ENCODE peak calls at places on chromosomes 5 and 9, in eight cellular contexts. One of them, this sample, is unnamed. For H3K27me3, the result is how much of the 10 kb centered on the place peaks cover.

GRCh38 chr5:14471557-14471956 is 110.0 kb upstream of the OTULINL start:
- DNase-seq in testis: no peak
- DNase-seq in pancreas: no peak
- DNase-seq in H7: no peak
- DNase-seq in bronchial epithelial cell: no peak
- DNase-seq in mammary epithelial cell: no peak
- DNase-seq in Peyer's patch: no peak
- DNase-seq in spleen: no peak
- DNase-seq in this sample: no peak

GRCh38 chr5:142145106-142145900 is 36.7 kb downstream of the NDFIP1 start:
- DNase-seq in testis: peak
- DNase-seq in pancreas: no peak
- DNase-seq in H7: peak
- DNase-seq in bronchial epithelial cell: peak
- DNase-seq in mammary epithelial cell: peak
- DNase-seq in Peyer's patch: peak
- DNase-seq in spleen: no peak
- DNase-seq in this sample: peak

GRCh38 chr5:138650196-138650595 is 75.0 kb upstream of the HSPA9 start:
- DNase-seq in testis: no peak
- DNase-seq in pancreas: no peak
- DNase-seq in H7: no peak
- DNase-seq in bronchial epithelial cell: no peak
- DNase-seq in mammary epithelial cell: no peak
- DNase-seq in Peyer's patch: no peak
- DNase-seq in spleen: no peak
- DNase-seq in this sample: no peak

GRCh38 chr5:18553269-18553668 is 919.0 kb downstream of the TAF11L14 start:
- DNase-seq in testis: no peak
- DNase-seq in pancreas: no peak
- DNase-seq in H7: no peak
- DNase-seq in bronchial epithelial cell: peak
- DNase-seq in mammary epithelial cell: peak
- DNase-seq in Peyer's patch: no peak
- DNase-seq in spleen: no peak
- DNase-seq in this sample: no peak

GRCh38 chr5:33441241-33441844 is 578 bp downstream of the TARS1 start:
- DNase-seq in testis: peak
- DNase-seq in pancreas: no peak
- DNase-seq in H7: no peak
- DNase-seq in bronchial epithelial cell: peak
- DNase-seq in mammary epithelial cell: no peak
- DNase-seq in Peyer's patch: peak
- DNase-seq in spleen: no peak
- DNase-seq in this sample: no peak

GRCh38 chr9:38641985-38642864 is 21.8 kb upstream of the ANKRD18A start:
- DNase-seq in testis: peak
- DNase-seq in pancreas: no peak
- DNase-seq in H7: peak
- DNase-seq in bronchial epithelial cell: peak
- DNase-seq in mammary epithelial cell: peak
- DNase-seq in Peyer's patch: no peak
- DNase-seq in spleen: no peak
- DNase-seq in this sample: no peak

GRCh38 chr9:88974641-88975040 is 16.6 kb upstream of the S1PR3 start:
- DNase-seq in testis: peak
- DNase-seq in pancreas: no peak
- DNase-seq in H7: no peak
- DNase-seq in bronchial epithelial cell: no peak
- DNase-seq in mammary epithelial cell: no peak
- DNase-seq in Peyer's patch: no peak
- DNase-seq in spleen: no peak
- DNase-seq in this sample: no peak

GRCh38 chr9:9612270-9612669 is 1000.5 kb downstream of the PTPRD start:
- DNase-seq in testis: no peak
- DNase-seq in pancreas: no peak
- DNase-seq in H7: no peak
- DNase-seq in bronchial epithelial cell: no peak
- DNase-seq in mammary epithelial cell: no peak
- DNase-seq in Peyer's patch: peak
- DNase-seq in spleen: no peak
- DNase-seq in this sample: no peak

GRCh38 chr5:22835630-22836029 is 17.5 kb downstream of the CDH12 start:
- DNase-seq in testis: no peak
- DNase-seq in pancreas: no peak
- DNase-seq in H7: no peak
- DNase-seq in bronchial epithelial cell: peak
- DNase-seq in mammary epithelial cell: no peak
- DNase-seq in Peyer's patch: no peak
- DNase-seq in spleen: no peak
- DNase-seq in this sample: no peak

GRCh38 chr9:113578279-113578865 is 114.8 kb downstream of the RGS3 start:
- DNase-seq in testis: no peak
- DNase-seq in pancreas: peak
- DNase-seq in H7: no peak
- DNase-seq in bronchial epithelial cell: peak
- DNase-seq in mammary epithelial cell: no peak
- DNase-seq in Peyer's patch: no peak
- DNase-seq in spleen: peak
- DNase-seq in this sample: no peak

GRCh38 chr9:129814432-129815223 is 9.3 kb downstream of the TOR1A start:
- DNase-seq in testis: no peak
- DNase-seq in pancreas: no peak
- DNase-seq in H7: no peak
- DNase-seq in bronchial epithelial cell: no peak
- DNase-seq in mammary epithelial cell: no peak
- DNase-seq in Peyer's patch: no peak
- DNase-seq in spleen: no peak
- DNase-seq in this sample: no peak
- H3K27me3 ChIP-seq in testis: under half
- H3K27me3 ChIP-seq in pancreas: under half
- H3K27me3 ChIP-seq in H7: under half
- H3K27me3 ChIP-seq in bronchial epithelial cell: under half
- H3K27me3 ChIP-seq in mammary epithelial cell: under half
- H3K27me3 ChIP-seq in Peyer's patch: under half
- H3K27me3 ChIP-seq in spleen: under half
- H3K27me3 ChIP-seq in this sample: under half

DNA sequence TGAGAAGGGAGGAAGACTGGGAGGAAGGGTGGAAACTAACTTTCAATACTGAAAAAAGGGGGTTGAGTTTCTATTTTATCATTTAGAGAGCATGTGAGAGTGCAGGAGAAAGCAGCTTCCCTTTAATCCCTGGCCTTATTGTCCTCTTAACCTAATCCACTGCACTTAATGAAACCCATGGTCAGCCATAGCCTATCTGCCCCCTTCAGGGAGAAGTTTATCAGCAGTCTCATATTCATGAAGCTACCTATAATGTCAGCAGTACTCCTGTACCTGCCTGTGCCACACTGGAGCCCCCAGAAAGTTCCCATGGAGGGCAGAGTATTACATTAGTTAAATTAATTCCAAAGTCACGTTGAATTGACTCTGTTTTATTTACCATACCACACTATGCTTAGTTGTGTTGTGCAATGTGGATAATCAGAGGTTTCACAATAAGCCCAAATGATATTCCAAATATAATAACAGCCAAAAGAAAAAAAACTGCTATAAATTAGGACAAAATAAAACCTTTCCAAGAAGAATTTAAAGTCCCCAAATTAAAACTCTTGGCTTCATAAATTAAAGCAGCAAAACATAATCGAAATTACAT is 62.9 kb downstream of the MUSK start:
- DNase-seq in testis: no peak
- DNase-seq in pancreas: no peak
- DNase-seq in H7: no peak
- DNase-seq in bronchial epithelial cell: no peak
- DNase-seq in mammary epithelial cell: no peak
- DNase-seq in Peyer's patch: no peak
- DNase-seq in spleen: no peak
- DNase-seq in this sample: no peak
- H3K27me3 ChIP-seq in testis: under half
- H3K27me3 ChIP-seq in pancreas: under half
- H3K27me3 ChIP-seq in H7: under half
- H3K27me3 ChIP-seq in bronchial epithelial cell: under half
- H3K27me3 ChIP-seq in mammary epithelial cell: under half
- H3K27me3 ChIP-seq in Peyer's patch: under half
- H3K27me3 ChIP-seq in spleen: under half
- H3K27me3 ChIP-seq in this sample: under half

DNA sequence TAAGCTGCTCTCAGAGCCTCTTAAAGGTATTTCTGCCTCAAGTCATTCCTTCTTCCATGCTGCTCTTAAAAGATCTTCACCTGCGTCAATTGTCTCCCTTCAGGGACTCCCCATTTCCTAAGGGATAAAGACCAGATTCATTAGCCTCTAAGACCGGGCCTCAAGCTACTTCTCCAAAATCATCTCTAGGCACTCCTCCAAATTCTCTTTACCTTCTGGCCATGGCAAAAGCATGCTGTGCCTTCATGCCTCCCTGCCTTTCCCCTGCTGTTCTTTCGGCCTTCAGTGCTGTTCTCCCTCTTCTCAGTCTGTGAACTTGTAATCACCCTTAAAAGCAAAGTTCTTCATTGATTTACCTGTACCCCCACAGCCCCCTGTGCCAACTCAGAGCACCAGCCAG is 4.4 kb downstream of the TMOD1 start:
- DNase-seq in testis: no peak
- DNase-seq in pancreas: no peak
- DNase-seq in H7: no peak
- DNase-seq in bronchial epithelial cell: no peak
- DNase-seq in mammary epithelial cell: no peak
- DNase-seq in Peyer's patch: no peak
- DNase-seq in spleen: no peak
- DNase-seq in this sample: no peak
- H3K27me3 ChIP-seq in testis: under half
- H3K27me3 ChIP-seq in pancreas: under half
- H3K27me3 ChIP-seq in H7: under half
- H3K27me3 ChIP-seq in bronchial epithelial cell: under half
- H3K27me3 ChIP-seq in mammary epithelial cell: under half
- H3K27me3 ChIP-seq in Peyer's patch: under half
- H3K27me3 ChIP-seq in spleen: under half
- H3K27me3 ChIP-seq in this sample: under half

GRCh38 chr9:134612309-134612708 is 29.3 kb upstream of the COL5A1 start:
- DNase-seq in testis: no peak
- DNase-seq in pancreas: no peak
- DNase-seq in H7: no peak
- DNase-seq in bronchial epithelial cell: no peak
- DNase-seq in mammary epithelial cell: no peak
- DNase-seq in Peyer's patch: no peak
- DNase-seq in spleen: no peak
- DNase-seq in this sample: no peak
- H3K27me3 ChIP-seq in testis: under half
- H3K27me3 ChIP-seq in pancreas: under half
- H3K27me3 ChIP-seq in H7: under half
- H3K27me3 ChIP-seq in bronchial epithelial cell: under half
- H3K27me3 ChIP-seq in mammary epithelial cell: under half
- H3K27me3 ChIP-seq in Peyer's patch: under half
- H3K27me3 ChIP-seq in spleen: under half
- H3K27me3 ChIP-seq in this sample: under half

GRCh38 chr5:174733836-174734235 is 9.5 kb downstream of the MSX2 start:
- DNase-seq in testis: no peak
- DNase-seq in pancreas: no peak
- DNase-seq in H7: no peak
- DNase-seq in bronchial epithelial cell: no peak
- DNase-seq in mammary epithelial cell: no peak
- DNase-seq in Peyer's patch: no peak
- DNase-seq in spleen: no peak
- DNase-seq in this sample: no peak

GRCh38 chr5:174731214-174732039 is 7.0 kb downstream of the MSX2 start:
- DNase-seq in testis: no peak
- DNase-seq in pancreas: no peak
- DNase-seq in H7: peak
- DNase-seq in bronchial epithelial cell: no peak
- DNase-seq in mammary epithelial cell: no peak
- DNase-seq in Peyer's patch: no peak
- DNase-seq in spleen: no peak
- DNase-seq in this sample: no peak

GRCh38 chr5:174733091-174733690 is 8.8 kb downstream of the MSX2 start:
- DNase-seq in testis: no peak
- DNase-seq in pancreas: no peak
- DNase-seq in H7: peak
- DNase-seq in bronchial epithelial cell: no peak
- DNase-seq in mammary epithelial cell: no peak
- DNase-seq in Peyer's patch: no peak
- DNase-seq in spleen: no peak
- DNase-seq in this sample: no peak

GRCh38 chr5:174734571-174735497 is 10.5 kb downstream of the MSX2 start:
- DNase-seq in testis: no peak
- DNase-seq in pancreas: no peak
- DNase-seq in H7: peak
- DNase-seq in bronchial epithelial cell: no peak
- DNase-seq in mammary epithelial cell: no peak
- DNase-seq in Peyer's patch: no peak
- DNase-seq in spleen: no peak
- DNase-seq in this sample: no peak

DNA sequence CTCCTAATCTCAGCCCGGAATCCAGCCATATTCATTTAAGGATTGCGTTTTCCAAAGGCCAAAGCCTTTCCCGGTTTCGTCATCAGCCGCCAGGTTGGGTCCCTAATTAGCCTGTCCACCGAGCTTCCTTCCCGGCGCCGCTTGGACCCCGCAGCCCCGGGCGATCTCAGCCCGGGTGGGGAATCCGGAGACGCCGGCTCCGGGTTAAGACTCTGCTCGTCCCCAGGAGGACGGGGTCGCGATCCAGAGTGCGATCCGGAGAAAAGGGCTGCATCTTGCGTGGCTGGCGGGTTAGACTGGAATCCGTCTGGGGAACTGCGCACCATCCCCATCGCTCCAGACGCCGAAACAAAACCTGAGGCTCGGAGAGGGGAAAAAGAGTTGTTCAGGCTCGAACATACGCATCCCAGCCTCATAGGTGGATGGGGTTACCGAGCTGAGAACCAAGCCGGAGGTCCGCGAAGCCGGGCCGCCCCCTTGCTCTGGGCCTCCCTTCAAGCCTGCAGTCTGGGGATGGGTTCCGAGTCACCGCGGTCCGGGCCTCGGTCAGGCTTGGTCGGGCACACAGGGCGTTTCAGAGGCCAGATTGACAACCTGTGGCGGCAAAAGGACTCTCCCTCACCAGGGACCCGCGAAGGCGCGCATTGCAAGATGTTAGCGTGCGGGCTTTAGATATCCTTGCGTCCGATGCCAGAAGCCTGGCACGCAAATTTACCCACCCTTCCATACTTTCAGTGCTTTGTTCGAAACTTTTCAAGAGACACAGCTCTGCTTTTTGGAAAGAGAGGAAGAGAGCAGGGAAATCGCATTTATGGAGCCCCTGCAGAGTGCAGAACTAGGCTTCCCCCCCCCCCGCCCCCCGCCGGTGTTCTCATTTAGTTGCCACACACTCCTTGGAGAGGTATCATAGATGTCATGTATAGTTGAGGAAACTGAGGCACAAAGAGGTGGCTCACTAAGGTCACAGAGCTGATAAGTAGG is 7.9 kb downstream of the MSX2 start:
- DNase-seq in testis: no peak
- DNase-seq in pancreas: no peak
- DNase-seq in H7: peak
- DNase-seq in bronchial epithelial cell: no peak
- DNase-seq in mammary epithelial cell: no peak
- DNase-seq in Peyer's patch: no peak
- DNase-seq in spleen: no peak
- DNase-seq in this sample: no peak
- H3K27me3 ChIP-seq in testis: under half
- H3K27me3 ChIP-seq in pancreas: under half
- H3K27me3 ChIP-seq in H7: half or more
- H3K27me3 ChIP-seq in bronchial epithelial cell: under half
- H3K27me3 ChIP-seq in mammary epithelial cell: under half
- H3K27me3 ChIP-seq in Peyer's patch: under half
- H3K27me3 ChIP-seq in spleen: half or more
- H3K27me3 ChIP-seq in this sample: half or more

GRCh38 chr9:13171261-13171660 is 108.2 kb downstream of the MPDZ start:
- DNase-seq in testis: no peak
- DNase-seq in pancreas: no peak
- DNase-seq in H7: no peak
- DNase-seq in bronchial epithelial cell: no peak
- DNase-seq in mammary epithelial cell: no peak
- DNase-seq in Peyer's patch: no peak
- DNase-seq in spleen: no peak
- DNase-seq in this sample: no peak
- H3K27me3 ChIP-seq in testis: under half
- H3K27me3 ChIP-seq in pancreas: under half
- H3K27me3 ChIP-seq in H7: under half
- H3K27me3 ChIP-seq in bronchial epithelial cell: under half
- H3K27me3 ChIP-seq in mammary epithelial cell: under half
- H3K27me3 ChIP-seq in Peyer's patch: under half
- H3K27me3 ChIP-seq in spleen: under half
- H3K27me3 ChIP-seq in this sample: under half